ENCODE peak calls at places on chromosome 19, in five cellular contexts. One of them, this sample, is unnamed.

GRCh38 chr19:40217921-40218890 is at the start of gene TTC9B:
- DNase-seq in GM12878: no peak
- DNase-seq in heart left ventricle: no peak
- DNase-seq in A549: peak
- DNase-seq in transverse colon: no peak
- DNase-seq in this sample: peak

GRCh38 chr19:55585658-55586339 is 5.2 kb upstream of the ZNF579 start:
- DNase-seq in GM12878: no peak
- DNase-seq in heart left ventricle: peak
- DNase-seq in A549: peak
- DNase-seq in transverse colon: peak
- DNase-seq in this sample: no peak

GRCh38 chr19:46944918-46945628 is 74.6 kb upstream of the NPAS1 start:
- DNase-seq in GM12878: no peak
- DNase-seq in heart left ventricle: peak
- DNase-seq in A549: no peak
- DNase-seq in transverse colon: peak
- DNase-seq in this sample: no peak

GRCh38 chr19:48872884-48873475 is 759 bp downstream of the PPP1R15A start:
- DNase-seq in GM12878: peak
- DNase-seq in heart left ventricle: peak
- DNase-seq in A549: peak
- DNase-seq in transverse colon: peak
- DNase-seq in this sample: peak

GRCh38 chr19:2231621-2232221 is 4.4 kb downstream of the PLEKHJ1 start:
- DNase-seq in GM12878: no peak
- DNase-seq in heart left ventricle: no peak
- DNase-seq in A549: peak
- DNase-seq in transverse colon: no peak
- DNase-seq in this sample: no peak

GRCh38 chr19:33467851-33468250 is 53.7 kb downstream of the PEPD start:
- DNase-seq in GM12878: no peak
- DNase-seq in heart left ventricle: peak
- DNase-seq in A549: no peak
- DNase-seq in transverse colon: no peak
- DNase-seq in this sample: no peak

GRCh38 chr19:47445937-47446402 is 25.7 kb downstream of the SLC8A2 start:
- DNase-seq in GM12878: no peak
- DNase-seq in heart left ventricle: no peak
- DNase-seq in A549: peak
- DNase-seq in transverse colon: peak
- DNase-seq in this sample: peak

GRCh38 chr19:35076026-35076370 is 34.5 kb downstream of the HPN start:
- DNase-seq in GM12878: no peak
- DNase-seq in heart left ventricle: no peak
- DNase-seq in A549: no peak
- DNase-seq in transverse colon: no peak
- DNase-seq in this sample: no peak

GRCh38 chr19:55242517-55242916 is 14.0 kb upstream of the TMEM86B start:
- DNase-seq in GM12878: no peak
- DNase-seq in heart left ventricle: no peak
- DNase-seq in A549: no peak
- DNase-seq in transverse colon: no peak
- DNase-seq in this sample: no peak

GRCh38 chr19:49930483-49931011 is 1.2 kb upstream of the NUP62 start:
- DNase-seq in GM12878: no peak
- DNase-seq in heart left ventricle: peak
- DNase-seq in A549: peak
- DNase-seq in transverse colon: peak
- DNase-seq in this sample: peak

GRCh38 chr19:28039677-28040381 is 1173.1 kb downstream of the UQCRFS1 start:
- DNase-seq in GM12878: no peak
- DNase-seq in heart left ventricle: peak
- DNase-seq in A549: no peak
- DNase-seq in transverse colon: no peak
- DNase-seq in this sample: no peak

GRCh38 chr19:51181913-51182419 is 39.9 kb downstream of the SIGLEC7 start:
- DNase-seq in GM12878: no peak
- DNase-seq in heart left ventricle: no peak
- DNase-seq in A549: no peak
- DNase-seq in transverse colon: no peak
- DNase-seq in this sample: peak

GRCh38 chr19:55257461-55258411 is 1.1 kb downstream of the PPP6R1 start:
- DNase-seq in GM12878: no peak
- DNase-seq in heart left ventricle: no peak
- DNase-seq in A549: no peak
- DNase-seq in transverse colon: no peak
- DNase-seq in this sample: peak

GRCh38 chr19:52987221-52987620 is 24.5 kb upstream of the ZNF816 start:
- DNase-seq in GM12878: no peak
- DNase-seq in heart left ventricle: no peak
- DNase-seq in A549: no peak
- DNase-seq in transverse colon: no peak
- DNase-seq in this sample: no peak

GRCh38 chr19:35143231-35143715 is at the start of gene FXYD7:
- DNase-seq in GM12878: no peak
- DNase-seq in heart left ventricle: no peak
- DNase-seq in A549: no peak
- DNase-seq in transverse colon: no peak
- DNase-seq in this sample: no peak

GRCh38 chr19:36488816-36489138 is 584 bp downstream of the ZNF566 start:
- DNase-seq in GM12878: no peak
- DNase-seq in heart left ventricle: peak
- DNase-seq in A549: no peak
- DNase-seq in transverse colon: no peak
- DNase-seq in this sample: peak

GRCh38 chr19:8334458-8335342 is 8.4 kb downstream of the KANK3 start:
- DNase-seq in GM12878: no peak
- DNase-seq in heart left ventricle: no peak
- DNase-seq in A549: peak
- DNase-seq in transverse colon: peak
- DNase-seq in this sample: peak

DNA sequence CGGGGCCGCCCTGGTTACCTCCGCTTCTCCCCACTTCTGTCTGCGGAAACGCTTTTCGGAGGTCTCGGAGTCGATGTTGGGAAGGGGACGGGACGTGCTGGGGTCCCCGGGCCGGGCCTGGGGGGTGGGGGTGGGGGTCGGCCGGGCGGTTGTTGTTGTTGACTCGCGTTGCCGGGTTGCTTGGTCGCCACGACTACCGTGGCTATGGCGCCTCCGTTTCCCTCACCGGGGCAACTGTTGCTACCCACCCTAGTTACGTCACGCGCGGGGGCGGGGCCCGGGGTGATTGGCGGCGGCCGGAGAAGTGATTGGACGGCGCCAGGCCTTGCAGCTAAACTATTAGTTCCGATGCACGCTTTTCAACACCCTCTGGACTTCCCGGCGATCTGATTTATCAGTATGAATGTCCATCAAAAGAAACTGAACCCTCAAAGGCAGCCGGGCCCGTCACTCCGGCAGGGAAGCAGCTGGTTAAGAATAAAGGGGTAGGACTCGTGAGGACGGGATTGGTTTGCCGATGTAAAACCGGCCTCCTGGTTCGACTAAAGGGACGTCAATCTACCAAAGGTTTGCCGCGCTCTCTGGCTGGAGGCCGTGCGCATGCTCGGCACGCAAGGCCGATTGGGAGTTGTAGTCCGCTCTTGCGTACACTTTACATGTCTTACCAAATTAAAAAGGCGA is at the start of gene RFX1:
- DNase-seq in GM12878: peak
- DNase-seq in heart left ventricle: peak
- DNase-seq in A549: peak
- DNase-seq in transverse colon: peak
- DNase-seq in this sample: peak
- TF ChIP-seq POLR2A in GM12878: no peak
- TF ChIP-seq POLR2A in heart left ventricle: no peak
- TF ChIP-seq POLR2A in A549: no peak
- TF ChIP-seq POLR2A in transverse colon: no peak
- TF ChIP-seq POLR2A in this sample: no peak

GRCh38 chr19:39205449-39205764 is 1.3 kb upstream of the SYCN start:
- DNase-seq in GM12878: no peak
- DNase-seq in heart left ventricle: no peak
- DNase-seq in A549: no peak
- DNase-seq in transverse colon: no peak
- DNase-seq in this sample: no peak

GRCh38 chr19:39200818-39201145 is 3.3 kb downstream of the SYCN start:
- DNase-seq in GM12878: no peak
- DNase-seq in heart left ventricle: no peak
- DNase-seq in A549: no peak
- DNase-seq in transverse colon: no peak
- DNase-seq in this sample: no peak

GRCh38 chr19:39206122-39206521 is 2.1 kb upstream of the SYCN start:
- DNase-seq in GM12878: no peak
- DNase-seq in heart left ventricle: no peak
- DNase-seq in A549: no peak
- DNase-seq in transverse colon: no peak
- DNase-seq in this sample: no peak

GRCh38 chr19:39202998-39203355 is 1.1 kb downstream of the SYCN start:
- DNase-seq in GM12878: no peak
- DNase-seq in heart left ventricle: no peak
- DNase-seq in A549: no peak
- DNase-seq in transverse colon: no peak
- DNase-seq in this sample: no peak

GRCh38 chr19:39203372-39204341 is at the start of gene SYCN:
- DNase-seq in GM12878: no peak
- DNase-seq in heart left ventricle: no peak
- DNase-seq in A549: no peak
- DNase-seq in transverse colon: no peak
- DNase-seq in this sample: no peak
- TF ChIP-seq POLR2A in GM12878: no peak
- TF ChIP-seq POLR2A in heart left ventricle: no peak
- TF ChIP-seq POLR2A in A549: no peak
- TF ChIP-seq POLR2A in transverse colon: no peak
- TF ChIP-seq POLR2A in this sample: no peak

GRCh38 chr19:18304496-18305312 is 18.2 kb downstream of the LSM4 start:
- DNase-seq in GM12878: no peak
- DNase-seq in heart left ventricle: peak
- DNase-seq in A549: peak
- DNase-seq in transverse colon: peak
- DNase-seq in this sample: peak
- TF ChIP-seq POLR2A in GM12878: peak
- TF ChIP-seq POLR2A in heart left ventricle: no peak
- TF ChIP-seq POLR2A in A549: no peak
- TF ChIP-seq POLR2A in transverse colon: peak
- TF ChIP-seq POLR2A in this sample: peak

GRCh38 chr19:5893907-5894703 is 9.5 kb downstream of the NDUFA11 start:
- DNase-seq in GM12878: no peak
- DNase-seq in heart left ventricle: peak
- DNase-seq in A549: no peak
- DNase-seq in transverse colon: no peak
- DNase-seq in this sample: peak

GRCh38 chr19:5892772-5893275 is 10.8 kb downstream of the NDUFA11 start:
- DNase-seq in GM12878: no peak
- DNase-seq in heart left ventricle: no peak
- DNase-seq in A549: no peak
- DNase-seq in transverse colon: no peak
- DNase-seq in this sample: no peak

GRCh38 chr19:5893296-5893903 is 10.2 kb downstream of the NDUFA11 start:
- DNase-seq in GM12878: no peak
- DNase-seq in heart left ventricle: no peak
- DNase-seq in A549: no peak
- DNase-seq in transverse colon: no peak
- DNase-seq in this sample: no peak

GRCh38 chr19:5891572-5891937 is 12.0 kb downstream of the NDUFA11 start:
- DNase-seq in GM12878: no peak
- DNase-seq in heart left ventricle: no peak
- DNase-seq in A549: no peak
- DNase-seq in transverse colon: no peak
- DNase-seq in this sample: no peak

DNA sequence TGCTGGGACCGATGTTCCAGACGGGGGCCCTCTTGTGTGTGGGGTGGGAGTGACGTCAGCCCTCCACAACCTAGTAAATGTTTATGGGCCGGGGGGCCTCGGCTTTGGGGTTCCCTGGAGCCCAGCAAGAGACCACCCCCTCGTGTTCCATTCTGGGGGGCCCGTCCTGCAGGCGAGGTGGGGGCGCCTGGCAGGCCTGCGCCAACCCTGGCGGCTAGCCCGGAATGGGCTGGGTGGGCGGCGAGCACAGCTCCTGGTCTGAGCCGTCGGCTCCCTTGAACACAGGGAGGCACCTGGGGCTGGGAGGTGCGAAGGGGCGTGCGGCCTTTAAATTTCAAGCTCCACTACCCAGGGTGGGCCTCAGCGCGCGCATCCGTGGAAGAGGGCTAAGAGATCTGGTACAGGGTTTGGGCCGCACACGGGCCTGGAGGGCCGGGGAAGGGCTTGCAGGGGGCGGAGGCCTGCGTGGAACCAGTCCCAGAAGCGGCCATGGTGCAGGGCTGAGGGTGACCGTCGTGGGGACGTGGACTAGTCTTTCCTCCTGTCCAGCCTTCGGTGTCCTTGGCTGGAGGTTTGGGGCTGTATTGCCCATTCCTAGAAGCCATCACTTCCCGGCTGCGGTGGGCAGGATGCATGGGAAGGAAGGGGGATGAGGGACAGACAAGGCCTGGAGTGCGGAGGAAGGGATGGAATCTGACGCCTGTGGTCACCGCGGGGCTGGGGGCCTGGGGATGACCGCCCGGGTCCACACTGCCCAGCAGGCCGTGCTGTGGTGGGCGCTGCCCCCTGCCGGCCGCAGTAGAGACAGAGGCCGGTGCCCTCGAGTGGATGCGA is 11.4 kb downstream of the NDUFA11 start:
- DNase-seq in GM12878: no peak
- DNase-seq in heart left ventricle: no peak
- DNase-seq in A549: peak
- DNase-seq in transverse colon: peak
- DNase-seq in this sample: peak
- TF ChIP-seq POLR2A in GM12878: peak
- TF ChIP-seq POLR2A in heart left ventricle: no peak
- TF ChIP-seq POLR2A in A549: no peak
- TF ChIP-seq POLR2A in transverse colon: no peak
- TF ChIP-seq POLR2A in this sample: peak

GRCh38 chr19:18571564-18572344 is at the start of gene UBA52:
- DNase-seq in GM12878: peak
- DNase-seq in heart left ventricle: peak
- DNase-seq in A549: peak
- DNase-seq in transverse colon: peak
- DNase-seq in this sample: peak
- TF ChIP-seq POLR2A in GM12878: peak
- TF ChIP-seq POLR2A in heart left ventricle: peak
- TF ChIP-seq POLR2A in A549: peak
- TF ChIP-seq POLR2A in transverse colon: peak
- TF ChIP-seq POLR2A in this sample: peak

GRCh38 chr19:19138110-19138981 is at the start of gene TMEM161A:
- DNase-seq in GM12878: peak
- DNase-seq in heart left ventricle: peak
- DNase-seq in A549: peak
- DNase-seq in transverse colon: peak
- DNase-seq in this sample: peak
- TF ChIP-seq POLR2A in GM12878: peak
- TF ChIP-seq POLR2A in heart left ventricle: peak
- TF ChIP-seq POLR2A in A549: peak
- TF ChIP-seq POLR2A in transverse colon: peak
- TF ChIP-seq POLR2A in this sample: peak

GRCh38 chr19:676343-677105 is at the start of gene FSTL3:
- DNase-seq in GM12878: no peak
- DNase-seq in heart left ventricle: no peak
- DNase-seq in A549: peak
- DNase-seq in transverse colon: no peak
- DNase-seq in this sample: no peak
- TF ChIP-seq POLR2A in GM12878: no peak
- TF ChIP-seq POLR2A in heart left ventricle: no peak
- TF ChIP-seq POLR2A in A549: peak
- TF ChIP-seq POLR2A in transverse colon: no peak
- TF ChIP-seq POLR2A in this sample: no peak